ENCODE peak calls at places on chromosomes 13 and 19, in five cellular contexts. X is AG10803, E is left lung, V is cardiac muscle cell, W is thoracic aorta. P is an unnamed sample.

GRCh38 chr13:46687810-46688209 is 109.2 kb downstream of the ESD start:
- DNase-seq in X (no peak), W (no peak), E (no peak), V (peak), P (peak)

GRCh38 chr13:48158915-48159314 is 64.0 kb upstream of the MED4 start:
- DNase-seq in V (no peak), X (no peak), E (no peak), W (no peak), P (no peak)

GRCh38 chr19:32318884-32319520 is 26.4 kb upstream of the ZNF507 start:
- DNase-seq in X (no peak), V (no peak), W (no peak), E (no peak), P (no peak)

GRCh38 chr13:46369506-46370268 is 17.4 kb downstream of the RUBCNL start:
- DNase-seq in X (peak), V (peak), E (no peak), W (no peak), P (peak)

GRCh38 chr19:47824396-47824795 is 2.7 kb downstream of the CRX start:
- DNase-seq in V (no peak), W (no peak), E (no peak), X (no peak), P (no peak)

GRCh38 chr19:58181902-58182576 is 822 bp upstream of the ZNF274 start:
- DNase-seq in E (no peak), W (no peak), X (peak), V (peak), P (no peak)

GRCh38 chr19:32041681-32042292 is 303.6 kb upstream of the ZNF507 start:
- DNase-seq in V (peak), X (peak), W (no peak), E (no peak), P (peak)

GRCh38 chr19:48751835-48752510 is 468 bp downstream of the FUT1 start:
- DNase-seq in V (no peak), E (no peak), W (no peak), X (no peak), P (no peak)

GRCh38 chr19:6216996-6217751 is 62.6 kb downstream of the MLLT1 start:
- DNase-seq in V (peak), E (peak), X (no peak), W (no peak), P (peak)

GRCh38 chr13:99315186-99315585 is 8.0 kb upstream of the GPR183 start:
- DNase-seq in W (no peak), V (no peak), X (no peak), E (no peak), P (no peak)

GRCh38 chr19:50792852-50793250 is 2.6 kb downstream of the ACP4 start:
- DNase-seq in W (no peak), E (no peak), X (no peak), V (no peak), P (no peak)

GRCh38 chr19:43519436-43520088 is 7.4 kb downstream of the ETHE1 start:
- DNase-seq in E (peak), V (peak), W (no peak), X (peak), P (peak)

GRCh38 chr19:45613926-45614725 is 12.1 kb upstream of the GPR4 start:
- DNase-seq in W (no peak), E (no peak), X (peak), V (peak), P (peak)

GRCh38 chr13:77521595-77522367 is 13.7 kb upstream of the SCEL start:
- DNase-seq in V (peak), X (peak), W (no peak), E (peak), P (peak)

GRCh38 chr13:30159446-30159839 is 147.9 kb downstream of the KATNAL1 start:
- DNase-seq in W (no peak), X (peak), E (no peak), V (peak), P (peak)

GRCh38 chr19:28914173-28914572 is 298.8 kb downstream of the UQCRFS1 start:
- DNase-seq in W (no peak), E (no peak), X (no peak), V (no peak), P (no peak)

GRCh38 chr13:41780736-41781708 is 179.9 kb downstream of the VWA8 start:
- DNase-seq in W (no peak), V (peak), E (no peak), X (peak), P (peak)

GRCh38 chr19:49431330-49431749 is 6.2 kb downstream of the GFY start:
- DNase-seq in W (no peak), X (no peak), E (no peak), V (no peak), P (no peak)

GRCh38 chr19:30880551-30880950 is 468.7 kb downstream of the TSHZ3 start:
- DNase-seq in X (no peak), W (no peak), E (no peak), V (no peak), P (no peak)

GRCh38 chr13:78608254-78608704 is 4.9 kb upstream of the POU4F1 start:
- DNase-seq in E (no peak), W (no peak), V (no peak), X (no peak), P (no peak)

GRCh38 chr13:68714292-68714691 is 1393.3 kb upstream of the ATXN8OS start:
- DNase-seq in X (no peak), E (no peak), V (no peak), W (no peak), P (no peak)

GRCh38 chr19:17332677-17333581 is 1.7 kb downstream of the ANO8 start:
- DNase-seq in X (peak), E (no peak), W (no peak), V (peak), P (peak)

GRCh38 chr13:33169273-33169980 is 116.1 kb downstream of the STARD13 start:
- DNase-seq in V (peak), X (peak), W (no peak), E (no peak), P (peak)

GRCh38 chr19:823565-824121 is 1.9 kb upstream of the PLPPR3 start:
- DNase-seq in E (no peak), V (peak), W (no peak), X (no peak), P (no peak)

GRCh38 chr19:39506944-39507714 is 7.8 kb upstream of the SELENOV start:
- DNase-seq in W (no peak), X (peak), E (no peak), V (peak), P (peak)

GRCh38 chr13:91661692-91662490 is 263.5 kb downstream of the GPC5 start:
- DNase-seq in E (no peak), X (no peak), V (no peak), W (no peak), P (no peak)

GRCh38 chr13:72062566-72062965 is 195.6 kb upstream of the DACH1 start:
- DNase-seq in V (no peak), E (no peak), X (no peak), W (no peak), P (no peak)

GRCh38 chr19:44698492-44699201 is at the start of gene CEACAM16:
- DNase-seq in X (no peak), E (no peak), W (no peak), V (no peak), P (no peak)

GRCh38 chr19:50181121-50181520 is 18.0 kb upstream of the IZUMO2 start:
- DNase-seq in W (no peak), X (no peak), E (no peak), V (no peak), P (no peak)

GRCh38 chr13:59658027-59658735 is 505.5 kb downstream of the DIAPH3 start:
- DNase-seq in W (no peak), E (no peak), V (no peak), X (no peak), P (no peak)

GRCh38 chr13:24700539-24700938 is 20.3 kb downstream of the ATP12A start:
- DNase-seq in X (no peak), V (no peak), W (no peak), E (no peak), P (no peak)

GRCh38 chr13:43472980-43473379 is 313.8 kb downstream of the ENOX1 start:
- DNase-seq in X (no peak), V (no peak), W (no peak), E (no peak), P (no peak)

GRCh38 chr19:41995959-41996797 is 2.1 kb upstream of the ATP1A3 start:
- DNase-seq in V (no peak), W (no peak), X (no peak), E (peak), P (no peak)
- H3K4me3 ChIP-seq in V (no peak), W (no peak), X (no peak), E (no peak), P (no peak)

GRCh38 chr13:110109140-110109783 is 197.7 kb downstream of the COL4A1 start:
- DNase-seq in W (no peak), X (no peak), E (no peak), V (no peak), P (no peak)

GRCh38 chr13:110109910-110110309 is 197.0 kb downstream of the COL4A1 start:
- DNase-seq in V (peak), E (no peak), X (peak), W (peak), P (peak)

GRCh38 chr13:110106726-110107125 is 200.2 kb downstream of the COL4A1 start:
- DNase-seq in E (no peak), X (peak), W (no peak), V (peak), P (no peak)

GRCh38 chr13:110107568-110108347 is 199.2 kb downstream of the COL4A1 start:
- DNase-seq in W (no peak), E (no peak), X (no peak), V (peak), P (no peak)

DNA sequence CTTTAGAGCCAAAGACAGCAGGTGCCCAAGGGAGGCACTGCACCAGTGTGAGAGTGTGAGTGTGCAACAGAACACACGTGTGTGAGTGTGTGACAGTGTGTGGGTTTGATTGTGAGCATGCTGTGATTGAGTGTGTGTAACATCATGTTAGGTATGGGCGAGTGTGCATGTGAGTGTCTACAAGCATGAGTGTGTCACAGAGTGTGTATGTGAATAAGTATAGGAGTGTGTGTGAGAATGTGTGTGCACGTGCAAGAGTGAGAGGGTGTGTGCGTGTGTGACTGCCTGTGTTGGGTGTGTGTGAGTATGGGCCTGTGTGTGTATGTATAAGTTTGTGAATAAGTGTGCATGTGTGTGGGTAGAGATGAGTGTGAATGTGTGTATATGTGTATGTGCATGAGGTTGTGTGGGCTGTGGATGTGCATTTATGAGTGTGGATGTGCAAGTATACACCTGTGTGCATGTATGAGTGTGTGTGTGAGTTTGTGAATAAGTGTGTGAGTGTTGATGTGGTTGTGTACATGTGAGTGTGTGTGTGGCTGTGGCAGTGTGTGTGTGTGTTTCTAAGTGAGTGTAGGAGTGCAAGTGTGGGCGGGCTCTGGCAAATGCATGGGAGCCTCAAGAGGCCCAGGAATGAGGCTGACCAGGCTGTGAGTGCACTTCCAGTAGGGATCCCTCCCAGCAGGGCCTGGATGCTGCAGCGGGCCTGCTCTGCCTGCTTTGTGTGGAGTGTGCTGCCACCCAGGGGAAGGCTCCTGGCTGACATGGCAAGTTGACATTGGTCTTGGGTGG is 198.4 kb downstream of the COL4A1 start:
- DNase-seq in V (peak), E (no peak), X (peak), W (peak), P (peak)
- TF ChIP-seq CTCF in V (peak), E (peak), X (peak), W (peak), P (peak)

DNA sequence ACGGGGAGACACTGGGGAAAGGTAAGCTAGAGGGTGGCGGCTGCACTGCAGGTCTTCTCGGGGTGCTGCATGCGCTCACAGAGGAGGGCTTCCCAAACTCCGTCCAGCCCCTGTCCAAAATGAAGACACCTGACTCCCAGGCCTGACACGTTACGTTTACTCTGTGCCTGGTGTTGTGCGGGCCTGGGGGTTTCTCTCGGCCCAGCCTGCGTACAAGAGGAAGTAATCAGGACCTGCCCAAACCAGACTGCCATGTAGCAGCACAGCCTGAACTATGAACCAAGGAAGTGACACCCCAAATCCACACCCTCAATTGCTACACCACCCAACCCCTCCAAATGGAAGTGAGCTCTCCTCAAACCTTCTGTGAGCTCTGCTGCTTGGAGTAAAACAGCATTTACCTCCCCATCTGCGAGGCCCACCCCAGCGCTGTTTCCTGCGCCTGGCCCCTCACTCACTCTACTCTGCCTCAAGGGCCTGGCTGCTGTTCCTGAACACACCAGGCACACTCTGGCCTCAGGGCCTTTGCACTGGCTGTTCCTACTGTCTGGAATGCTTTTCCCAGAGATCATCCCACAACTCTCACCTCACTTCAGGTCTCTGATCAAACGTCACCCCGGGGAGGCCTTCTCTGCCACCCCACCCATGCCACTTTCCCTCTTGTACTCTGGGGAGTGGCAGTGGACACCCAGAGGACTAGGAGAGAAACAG is 3.0 kb downstream of the HSPBP1 start:
- DNase-seq in X (no peak), W (no peak), E (peak), V (no peak), P (no peak)
- H3K4me3 ChIP-seq in X (no peak), W (no peak), E (no peak), V (no peak), P (no peak)

DNA sequence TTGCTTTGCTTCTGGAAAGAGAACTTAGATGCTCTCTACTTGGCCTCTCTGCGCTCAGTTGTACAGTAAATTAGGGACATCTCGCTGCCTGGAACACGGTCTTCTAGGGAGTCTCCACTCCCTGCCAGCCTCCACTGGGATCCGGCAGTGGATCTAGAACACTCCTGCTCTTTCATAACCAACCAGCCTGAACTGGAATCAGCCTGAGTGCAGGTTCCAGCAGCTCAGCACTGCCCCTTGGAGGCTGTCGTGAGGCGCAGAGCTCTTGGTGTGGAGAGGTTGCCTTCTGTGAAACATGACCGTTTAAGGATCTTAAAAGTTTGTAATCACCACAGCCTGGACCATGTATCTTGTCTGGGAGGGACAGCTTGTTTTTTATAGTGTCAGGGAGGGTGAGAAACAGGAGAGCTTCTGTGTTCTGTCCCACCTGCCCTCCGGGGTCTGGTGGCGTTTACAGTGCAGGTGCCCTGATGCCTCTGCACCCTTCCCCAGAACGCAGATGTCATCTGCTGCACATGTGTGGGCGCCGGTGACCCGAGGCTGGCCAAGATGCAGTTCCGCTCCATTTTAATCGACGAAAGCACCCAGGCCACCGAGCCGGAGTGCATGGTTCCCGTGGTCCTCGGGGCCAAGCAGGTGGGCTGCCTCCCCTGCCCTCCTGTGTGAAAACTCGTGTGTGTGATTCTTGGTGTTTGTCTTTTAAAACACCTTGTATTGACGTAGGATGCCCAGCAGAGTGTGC is 24.8 kb downstream of the UPF1 start:
- DNase-seq in V (peak), X (peak), W (no peak), E (no peak), P (no peak)
- TF ChIP-seq CTCF in V (peak), X (peak), W (no peak), E (no peak), P (peak)

GRCh38 chr19:5131866-5132561 is 163.1 kb downstream of the KDM4B start:
- DNase-seq in E (no peak), W (no peak), V (no peak), X (no peak), P (no peak)
- H3K4me3 ChIP-seq in E (no peak), W (no peak), V (no peak), X (no peak), P (no peak)

P was measured in astrocyte of the spinal cord.